ENCODE peak calls at places on chromosomes 7 and 10, in five cellular contexts. One of them, this sample, is unnamed. For H3K4me1 and H3K27me3, the result is how much of the 10 kb centered on the place peaks cover.

GRCh38 chr7:15197359-15197977 is 294.9 kb upstream of the DGKB start:
- DNase-seq in body of pancreas: no peak
- DNase-seq in NT2/D1: no peak
- DNase-seq in psoas muscle: no peak
- DNase-seq in left ventricle myocardium inferior: no peak
- DNase-seq in this sample: no peak

GRCh38 chr7:100568176-100568935 is 5.3 kb downstream of the SAP25 start:
- DNase-seq in body of pancreas: peak
- DNase-seq in NT2/D1: no peak
- DNase-seq in psoas muscle: no peak
- DNase-seq in left ventricle myocardium inferior: no peak
- DNase-seq in this sample: no peak

GRCh38 chr10:27457261-27457945 is 46.7 kb upstream of the RAB18 start:
- DNase-seq in body of pancreas: no peak
- DNase-seq in NT2/D1: no peak
- DNase-seq in psoas muscle: no peak
- DNase-seq in left ventricle myocardium inferior: no peak
- DNase-seq in this sample: no peak

GRCh38 chr7:43856996-43857395 is 12.3 kb downstream of the MRPS24 start:
- DNase-seq in body of pancreas: no peak
- DNase-seq in NT2/D1: no peak
- DNase-seq in psoas muscle: no peak
- DNase-seq in left ventricle myocardium inferior: no peak
- DNase-seq in this sample: no peak

GRCh38 chr10:93039110-93039509 is 21.5 kb upstream of the CYP26C1 start:
- DNase-seq in body of pancreas: no peak
- DNase-seq in NT2/D1: no peak
- DNase-seq in psoas muscle: no peak
- DNase-seq in left ventricle myocardium inferior: no peak
- DNase-seq in this sample: no peak

GRCh38 chr10:28628184-28628893 is 49.0 kb upstream of the BAMBI start:
- DNase-seq in body of pancreas: peak
- DNase-seq in NT2/D1: peak
- DNase-seq in psoas muscle: peak
- DNase-seq in left ventricle myocardium inferior: peak
- DNase-seq in this sample: peak

GRCh38 chr10:123997486-123998196 is 95.8 kb downstream of the CHST15 start:
- DNase-seq in body of pancreas: no peak
- DNase-seq in NT2/D1: no peak
- DNase-seq in psoas muscle: no peak
- DNase-seq in left ventricle myocardium inferior: no peak
- DNase-seq in this sample: no peak

GRCh38 chr10:112713411-112713810 is 236.6 kb upstream of the TCF7L2 start:
- DNase-seq in body of pancreas: no peak
- DNase-seq in NT2/D1: no peak
- DNase-seq in psoas muscle: no peak
- DNase-seq in left ventricle myocardium inferior: no peak
- DNase-seq in this sample: no peak

GRCh38 chr7:125878990-125879389 is 949.4 kb upstream of the POT1 start:
- DNase-seq in body of pancreas: no peak
- DNase-seq in NT2/D1: no peak
- DNase-seq in psoas muscle: no peak
- DNase-seq in left ventricle myocardium inferior: no peak
- DNase-seq in this sample: peak

GRCh38 chr10:1653321-1653720 is 84.0 kb downstream of the ADARB2 start:
- DNase-seq in body of pancreas: no peak
- DNase-seq in NT2/D1: no peak
- DNase-seq in psoas muscle: no peak
- DNase-seq in left ventricle myocardium inferior: no peak
- DNase-seq in this sample: no peak

GRCh38 chr10:61986357-61986756 is 84.9 kb downstream of the ARID5B start:
- DNase-seq in body of pancreas: no peak
- DNase-seq in NT2/D1: peak
- DNase-seq in psoas muscle: no peak
- DNase-seq in left ventricle myocardium inferior: no peak
- DNase-seq in this sample: no peak

GRCh38 chr7:87511510-87511909 is 36.0 kb upstream of the ABCB4 start:
- DNase-seq in body of pancreas: no peak
- DNase-seq in NT2/D1: no peak
- DNase-seq in psoas muscle: no peak
- DNase-seq in left ventricle myocardium inferior: no peak
- DNase-seq in this sample: no peak

GRCh38 chr10:101570764-101571572 is 17.1 kb downstream of the POLL start:
- DNase-seq in body of pancreas: peak
- DNase-seq in NT2/D1: no peak
- DNase-seq in psoas muscle: no peak
- DNase-seq in left ventricle myocardium inferior: no peak
- DNase-seq in this sample: no peak

DNA sequence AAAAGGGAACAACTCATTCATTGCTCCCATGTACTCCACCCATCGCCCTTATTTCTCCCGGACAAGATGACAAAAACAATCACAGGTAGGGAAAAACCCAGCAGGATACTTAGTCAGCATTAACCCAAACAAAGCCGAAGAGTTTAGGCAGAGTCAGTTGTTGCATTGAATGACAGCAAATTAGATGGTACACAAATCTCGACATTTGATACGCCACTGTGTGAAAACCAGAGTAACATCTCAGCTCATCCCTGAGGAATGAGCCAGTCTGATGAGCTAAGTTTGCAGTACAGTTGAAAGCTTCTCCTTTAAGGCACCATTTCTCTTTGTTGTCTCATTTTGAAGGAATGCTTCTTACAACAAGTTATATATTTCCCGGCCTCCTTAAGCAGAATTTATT is 137.1 kb downstream of the CELF2 start:
- DNase-seq in body of pancreas: no peak
- DNase-seq in NT2/D1: no peak
- DNase-seq in psoas muscle: no peak
- DNase-seq in left ventricle myocardium inferior: no peak
- DNase-seq in this sample: no peak
- H3K4me1 ChIP-seq in body of pancreas: under half
- H3K4me1 ChIP-seq in NT2/D1: under half
- H3K4me1 ChIP-seq in psoas muscle: under half
- H3K4me1 ChIP-seq in left ventricle myocardium inferior: half or more
- H3K4me1 ChIP-seq in this sample: under half

DNA sequence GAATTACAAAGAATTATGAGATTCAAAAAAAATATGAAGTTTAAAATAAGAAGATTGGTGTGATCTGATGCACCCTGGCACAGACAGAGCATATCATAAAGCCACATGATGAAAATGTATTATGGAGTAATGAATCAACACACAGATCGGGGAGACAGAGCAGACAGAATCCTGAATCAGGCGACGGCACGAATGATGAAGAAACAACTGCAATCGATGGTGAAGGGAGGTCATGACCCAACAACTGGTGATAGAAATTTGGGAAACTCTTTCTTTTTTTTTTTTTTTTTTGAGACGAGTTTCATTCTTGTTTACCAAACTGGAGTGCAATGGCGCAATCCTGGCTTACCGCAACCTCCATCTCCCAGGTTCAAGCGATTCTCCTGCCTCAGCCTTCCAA is 1054.0 kb downstream of the TYW1 start:
- DNase-seq in body of pancreas: no peak
- DNase-seq in NT2/D1: no peak
- DNase-seq in psoas muscle: no peak
- DNase-seq in left ventricle myocardium inferior: no peak
- DNase-seq in this sample: no peak
- H3K27me3 ChIP-seq in body of pancreas: under half
- H3K27me3 ChIP-seq in NT2/D1: under half
- H3K27me3 ChIP-seq in psoas muscle: under half
- H3K27me3 ChIP-seq in left ventricle myocardium inferior: under half
- H3K27me3 ChIP-seq in this sample: under half

GRCh38 chr10:44168478-44168877 is 216.4 kb downstream of the CXCL12 start:
- DNase-seq in body of pancreas: no peak
- DNase-seq in NT2/D1: no peak
- DNase-seq in psoas muscle: no peak
- DNase-seq in left ventricle myocardium inferior: no peak
- DNase-seq in this sample: no peak
- H3K4me3 ChIP-seq in body of pancreas: no peak
- H3K4me3 ChIP-seq in NT2/D1: no peak
- H3K4me3 ChIP-seq in psoas muscle: no peak
- H3K4me3 ChIP-seq in left ventricle myocardium inferior: no peak
- H3K4me3 ChIP-seq in this sample: no peak

DNA sequence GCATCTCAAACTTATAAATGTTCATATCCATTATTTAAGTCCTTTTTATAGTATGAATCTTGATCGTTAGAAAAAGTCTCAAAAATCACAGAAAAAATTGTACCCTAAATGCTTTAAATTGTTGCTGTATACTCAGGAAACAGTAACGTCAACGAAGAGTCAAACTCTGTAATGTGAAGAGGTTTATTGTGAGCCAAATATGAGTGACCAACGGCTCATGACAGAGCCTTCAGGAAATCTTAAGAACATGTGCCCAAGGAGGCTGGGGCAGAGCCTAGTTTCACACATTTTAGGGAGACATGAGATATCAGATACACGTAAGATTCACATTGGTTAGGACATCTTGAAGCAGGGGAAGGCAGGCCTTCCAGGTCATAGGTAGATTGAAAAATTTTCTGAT is 86.1 kb downstream of the PIP4K2A start:
- DNase-seq in body of pancreas: no peak
- DNase-seq in NT2/D1: no peak
- DNase-seq in psoas muscle: no peak
- DNase-seq in left ventricle myocardium inferior: no peak
- DNase-seq in this sample: no peak
- H3K4me1 ChIP-seq in body of pancreas: under half
- H3K4me1 ChIP-seq in NT2/D1: under half
- H3K4me1 ChIP-seq in psoas muscle: under half
- H3K4me1 ChIP-seq in left ventricle myocardium inferior: half or more
- H3K4me1 ChIP-seq in this sample: under half

DNA sequence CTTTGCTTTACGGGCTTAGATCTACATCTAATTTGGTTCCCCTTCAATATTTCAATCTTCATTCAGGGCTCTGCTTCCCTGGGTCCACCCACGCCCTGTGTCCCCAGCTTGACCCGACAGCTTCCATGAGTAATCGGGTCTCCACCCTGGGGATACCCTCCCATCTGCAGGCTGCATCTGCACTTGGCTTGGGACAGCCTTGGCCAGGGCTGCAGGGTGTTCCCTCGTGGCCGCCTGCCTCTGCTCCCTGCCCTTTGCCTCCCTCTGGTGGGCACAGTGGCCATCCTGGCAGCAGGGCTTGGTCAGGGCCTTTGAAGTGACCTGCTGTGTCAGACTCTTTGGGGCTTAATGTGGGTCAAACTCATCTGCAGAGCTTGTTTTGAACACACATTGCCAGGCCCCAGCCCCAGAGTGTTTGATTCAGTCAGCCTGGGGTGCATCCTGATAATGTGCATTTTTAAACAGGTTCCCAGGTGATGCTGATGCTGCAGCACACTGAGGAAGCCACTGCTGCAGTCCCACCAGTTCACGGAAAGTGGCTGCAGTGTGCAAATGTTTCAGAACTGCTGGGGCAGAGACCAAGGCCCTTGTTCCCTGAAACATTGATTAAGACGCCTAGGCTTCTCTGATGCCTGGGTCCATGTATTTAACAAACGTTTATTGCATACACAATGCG is 80.7 kb upstream of the SEC61G start:
- DNase-seq in body of pancreas: peak
- DNase-seq in NT2/D1: peak
- DNase-seq in psoas muscle: peak
- DNase-seq in left ventricle myocardium inferior: peak
- DNase-seq in this sample: no peak
- H3K27me3 ChIP-seq in body of pancreas: under half
- H3K27me3 ChIP-seq in NT2/D1: under half
- H3K27me3 ChIP-seq in psoas muscle: under half
- H3K27me3 ChIP-seq in left ventricle myocardium inferior: under half
- H3K27me3 ChIP-seq in this sample: under half

GRCh38 chr10:35270100-35270499 is 66.2 kb upstream of the CCNY start:
- DNase-seq in body of pancreas: no peak
- DNase-seq in NT2/D1: no peak
- DNase-seq in psoas muscle: no peak
- DNase-seq in left ventricle myocardium inferior: no peak
- DNase-seq in this sample: no peak

GRCh38 chr10:35268323-35268722 is 68.0 kb upstream of the CCNY start:
- DNase-seq in body of pancreas: no peak
- DNase-seq in NT2/D1: no peak
- DNase-seq in psoas muscle: no peak
- DNase-seq in left ventricle myocardium inferior: no peak
- DNase-seq in this sample: no peak

GRCh38 chr10:35274511-35275060 is 61.7 kb upstream of the CCNY start:
- DNase-seq in body of pancreas: no peak
- DNase-seq in NT2/D1: no peak
- DNase-seq in psoas muscle: no peak
- DNase-seq in left ventricle myocardium inferior: no peak
- DNase-seq in this sample: no peak

GRCh38 chr10:35268791-35269257 is 67.5 kb upstream of the CCNY start:
- DNase-seq in body of pancreas: no peak
- DNase-seq in NT2/D1: no peak
- DNase-seq in psoas muscle: no peak
- DNase-seq in left ventricle myocardium inferior: no peak
- DNase-seq in this sample: no peak

DNA sequence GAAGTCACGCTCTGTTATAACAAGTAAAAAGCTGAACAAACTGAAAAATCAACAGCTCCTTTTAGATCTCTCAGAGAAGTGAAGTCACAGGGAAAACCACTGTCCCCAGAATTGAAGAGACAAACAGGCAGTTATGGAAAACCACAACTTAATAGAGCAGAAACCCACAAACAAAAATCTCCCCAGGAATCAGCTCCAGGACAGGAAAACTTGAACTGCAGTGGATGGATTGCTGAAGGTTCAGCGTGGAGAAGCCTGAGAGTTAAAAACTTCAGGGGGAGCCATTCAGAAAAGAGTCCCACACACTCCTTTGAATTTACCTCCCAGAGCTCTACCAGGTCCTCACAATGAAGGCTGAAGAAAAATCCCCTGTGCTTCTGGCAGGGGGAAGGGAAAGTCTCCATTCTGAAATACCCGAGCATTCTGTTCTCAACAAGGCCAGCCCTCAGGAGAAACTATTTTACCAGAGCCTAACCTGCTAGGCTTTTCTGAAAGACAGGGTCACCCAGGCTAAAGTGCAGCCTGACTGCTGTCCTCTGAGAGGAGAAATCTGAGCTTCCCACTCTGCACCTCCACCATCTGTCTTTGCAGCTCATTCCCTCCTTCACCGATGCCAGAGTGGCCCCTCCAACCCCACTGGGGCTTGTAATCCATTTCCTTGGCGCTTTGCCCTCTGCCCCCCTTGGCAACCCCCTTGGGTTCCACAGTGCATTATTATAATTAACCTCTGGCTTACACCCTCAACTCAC is 65.0 kb upstream of the CCNY start:
- DNase-seq in body of pancreas: no peak
- DNase-seq in NT2/D1: peak
- DNase-seq in psoas muscle: no peak
- DNase-seq in left ventricle myocardium inferior: no peak
- DNase-seq in this sample: no peak
- H3K4me3 ChIP-seq in body of pancreas: no peak
- H3K4me3 ChIP-seq in NT2/D1: no peak
- H3K4me3 ChIP-seq in psoas muscle: no peak
- H3K4me3 ChIP-seq in left ventricle myocardium inferior: no peak
- H3K4me3 ChIP-seq in this sample: no peak